ENCODE peak calls at places on chromosome 14, in six cellular contexts. W is naive thymus-derived CD4-positive, alpha-beta T cell; H is colonic mucosa; B is testis; Q is thoracic aorta; C is SJSA1. F is an unnamed sample.
A peak's percentile ranks its signal among the peaks of the same experiment; 100 is the strongest.

GRCh38 chr14:50088117-50088515 is 28.3 kb downstream of the VCPKMT start:
- DNase-seq in Q (no peak), B (no peak), C (no peak), H (no peak), W (no peak), F (no peak)

GRCh38 chr14:53412819-53413664 is 259.9 kb upstream of the DDHD1 start:
- DNase-seq in Q (no peak), W (no peak), B (no peak), H (no peak), C (no peak), F (peak; percentile 20)

GRCh38 chr14:53180272-53181221 is 27.4 kb upstream of the DDHD1 start:
- DNase-seq in Q (no peak), C (no peak), B (no peak), W (peak; percentile 16), H (no peak), F (peak; percentile 21)

GRCh38 chr14:32662234-32662633 is 276.4 kb upstream of the NPAS3 start:
- DNase-seq in W (no peak), H (no peak), Q (no peak), B (no peak), C (no peak), F (no peak)

GRCh38 chr14:65813760-65814387 is 401.3 kb downstream of the FUT8 start:
- DNase-seq in W (peak; percentile 21), H (no peak), B (no peak), Q (no peak), C (no peak), F (no peak)

GRCh38 chr14:70152704-70153103 is 36.0 kb downstream of the SLC8A3 start:
- DNase-seq in C (no peak), H (no peak), B (no peak), W (no peak), Q (no peak), F (peak; percentile 23)

GRCh38 chr14:85572021-85572420 is 42.1 kb downstream of the FLRT2 start:
- DNase-seq in Q (no peak), H (no peak), W (no peak), C (no peak), B (no peak), F (no peak)

GRCh38 chr14:82060219-82060618 is 526.6 kb upstream of the SEL1L start:
- DNase-seq in Q (no peak), H (no peak), C (no peak), B (no peak), W (no peak), F (no peak)

GRCh38 chr14:91729756-91730155 is 2.1 kb downstream of the CATSPERB start:
- DNase-seq in C (no peak), H (no peak), B (no peak), W (no peak), Q (no peak), F (no peak)

GRCh38 chr14:80621701-80622100 is 319.8 kb downstream of the CEP128 start:
- DNase-seq in W (no peak), C (no peak), H (no peak), B (no peak), Q (no peak), F (no peak)

GRCh38 chr14:24816011-24816928 is 182.3 kb upstream of the GZMB start:
- DNase-seq in Q (no peak), W (no peak), H (peak; percentile 70), C (no peak), B (no peak), F (no peak)

GRCh38 chr14:50299585-50299984 is 12.4 kb downstream of the L2HGDH start:
- DNase-seq in W (no peak), C (no peak), H (no peak), B (no peak), Q (no peak), F (no peak)

GRCh38 chr14:83164016-83164415 is 1630.4 kb upstream of the SEL1L start:
- DNase-seq in B (no peak), W (no peak), Q (no peak), C (peak; percentile 39), H (no peak), F (no peak)

GRCh38 chr14:105275267-105275946 is 25.4 kb downstream of the BRF1 start:
- DNase-seq in Q (no peak), H (no peak), C (no peak), W (no peak), B (peak; percentile 18), F (no peak)

GRCh38 chr14:99841436-99842071 is 48.3 kb downstream of the EML1 start:
- DNase-seq in B (no peak), Q (no peak), H (no peak), W (no peak), C (no peak), F (no peak)

GRCh38 chr14:85122690-85123089 is 407.3 kb upstream of the FLRT2 start:
- DNase-seq in W (no peak), C (no peak), Q (no peak), H (no peak), B (no peak), F (no peak)

GRCh38 chr14:78088941-78089340 is 81.2 kb upstream of the NRXN3 start:
- DNase-seq in Q (no peak), H (no peak), C (no peak), B (no peak), W (no peak), F (peak; percentile 24)

GRCh38 chr14:20499108-20499507 is 6.2 kb upstream of the RNASE10 start:
- DNase-seq in W (no peak), H (no peak), B (no peak), Q (no peak), C (no peak), F (no peak)

GRCh38 chr14:55819610-55820304 is 239.8 kb downstream of the KTN1 start:
- DNase-seq in H (no peak), W (no peak), Q (no peak), C (no peak), B (no peak), F (no peak)

GRCh38 chr14:50060871-50061663 is 55.3 kb downstream of the VCPKMT start:
- DNase-seq in B (peak; percentile 50), Q (peak; percentile 82), C (peak; percentile 86), H (peak; percentile 48), W (no peak), F (peak; percentile 53)

GRCh38 chr14:100615736-100616695 is 28.8 kb upstream of the BEGAIN start:
- DNase-seq in Q (no peak), W (no peak), H (no peak), B (no peak), C (no peak), F (no peak)

GRCh38 chr14:49892301-49892635 is 614 bp upstream of the ARF6 start:
- DNase-seq in B (peak; percentile 83), W (peak; percentile 77), H (peak; percentile 74), Q (peak; percentile 35), C (no peak), F (no peak)

GRCh38 chr14:71317385-71318096 is 410.3 kb downstream of the PCNX1 start:
- DNase-seq in Q (no peak), B (no peak), C (no peak), H (no peak), W (no peak), F (no peak)

GRCh38 chr14:33846100-33846824 is 104.6 kb downstream of the EGLN3 start:
- DNase-seq in C (no peak), Q (no peak), H (no peak), B (no peak), W (no peak), F (no peak)

GRCh38 chr14:100712490-100712889 is 14.2 kb upstream of the DLK1 start:
- DNase-seq in C (no peak), Q (no peak), W (no peak), B (no peak), H (no peak), F (no peak)

GRCh38 chr14:24665440-24665991 is 31.5 kb upstream of the GZMB start:
- DNase-seq in W (no peak), C (no peak), H (no peak), Q (no peak), B (no peak), F (no peak)

GRCh38 chr14:54776361-54777001 is 126.1 kb downstream of the GCH1 start:
- DNase-seq in W (peak; percentile 44), C (peak; percentile 82), Q (no peak), B (peak; percentile 20), H (no peak), F (peak; percentile 39)

GRCh38 chr14:65637780-65638179 is 225.2 kb downstream of the FUT8 start:
- DNase-seq in Q (no peak), W (no peak), C (no peak), B (no peak), H (no peak), F (no peak)

GRCh38 chr14:85528080-85528881 is 1.7 kb upstream of the FLRT2 start:
- DNase-seq in B (peak; percentile 74), W (no peak), H (peak; percentile 19), Q (no peak), C (peak; percentile 65), F (no peak)

DNA sequence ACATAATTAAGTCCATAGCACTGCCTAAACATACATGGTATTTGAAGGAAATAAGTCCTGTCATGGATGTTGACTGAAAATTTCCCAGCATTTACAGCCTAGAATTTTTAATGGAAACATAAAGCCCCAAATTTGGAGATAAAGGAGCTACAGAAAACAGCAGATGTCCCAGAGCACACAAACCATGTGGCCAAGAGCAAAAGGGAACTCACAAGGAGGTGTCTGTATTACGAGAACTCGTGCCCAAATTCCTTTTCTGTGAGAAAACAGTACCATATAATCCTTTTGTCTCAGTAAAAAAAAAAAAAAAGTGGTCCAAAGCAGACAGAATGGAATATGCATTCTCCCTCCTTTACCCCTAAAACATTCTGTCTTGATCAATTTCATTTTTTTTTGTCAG is 920.6 kb downstream of the NRXN3 start:
- DNase-seq in H (no peak), B (no peak), C (no peak), W (no peak), Q (no peak), F (no peak)
- H3K4me1 ChIP-seq in H (no peaks in the 10 kb centered on the region), B (peaks cover 7% of the 10 kb centered on the region), C (no peaks in the 10 kb centered on the region), W (no peaks in the 10 kb centered on the region), Q (peaks cover 27% of the 10 kb centered on the region), F (no peaks in the 10 kb centered on the region)

GRCh38 chr14:72801841-72802587 is 91.9 kb downstream of the DPF3 start:
- DNase-seq in B (no peak), W (no peak), Q (no peak), C (no peak), H (no peak), F (no peak)

GRCh38 chr14:72800848-72801370 is 93.0 kb downstream of the DPF3 start:
- DNase-seq in W (no peak), C (no peak), H (no peak), B (no peak), Q (no peak), F (no peak)

GRCh38 chr14:72801381-72801812 is 92.5 kb downstream of the DPF3 start:
- DNase-seq in Q (no peak), H (no peak), B (no peak), C (peak; percentile 48), W (no peak), F (no peak)

GRCh38 chr14:72802588-72802946 is 91.3 kb downstream of the DPF3 start:
- DNase-seq in C (no peak), W (no peak), B (no peak), H (no peak), Q (no peak), F (no peak)

GRCh38 chr14:72804653-72805180 is 89.2 kb downstream of the DPF3 start:
- DNase-seq in W (no peak), H (no peak), B (no peak), C (no peak), Q (no peak), F (no peak)
- H3K4me3 ChIP-seq in W (no peak overlapping the region), H (no peak overlapping the region), B (no peak overlapping the region), C (no peak overlapping the region), Q (no peak overlapping the region), F (no peak overlapping the region)

GRCh38 chr14:61437383-61437782 is 116.0 kb downstream of the PRKCH start:
- DNase-seq in W (no peak), B (no peak), Q (no peak), H (no peak), C (no peak), F (no peak)
- H3K4me1 ChIP-seq in W (peaks cover 89% of the 10 kb centered on the region), B (no peaks in the 10 kb centered on the region), Q (peaks cover 14% of the 10 kb centered on the region), H (no peaks in the 10 kb centered on the region), C (peaks cover 13% of the 10 kb centered on the region), F (no peaks in the 10 kb centered on the region)

GRCh38 chr14:57435923-57436322 is 45.5 kb downstream of the NAA30 start:
- DNase-seq in C (no peak), W (no peak), B (no peak), Q (no peak), H (no peak), F (no peak)
- H3K4me3 ChIP-seq in C (no peak overlapping the region), W (no peak overlapping the region), B (no peak overlapping the region), Q (no peak overlapping the region), H (no peak overlapping the region), F (no peak overlapping the region)